ENCODE peak calls at places on chromosomes 12 and 14, in five cellular contexts. P, R, Y, G and Z are unnamed samples. For H3K4me1, the result is how much of the 10 kb centered on the place peaks cover.

GRCh38 chr12:113261847-113262470 is 40.7 kb downstream of the TPCN1 start:
- DNase-seq in P (no peak), R (peak), Y (no peak), G (no peak), Z (no peak)

GRCh38 chr14:104898870-104899510 is 25.7 kb upstream of the PLD4 start:
- DNase-seq in P (no peak), R (no peak), Y (no peak), G (no peak), Z (no peak)

GRCh38 chr14:94548999-94549985 is 11.9 kb upstream of the SERPINA4 start:
- DNase-seq in P (no peak), R (peak), Y (peak), G (peak), Z (peak)

GRCh38 chr12:31714406-31715271 is 14.2 kb downstream of the AMN1 start:
- DNase-seq in P (no peak), R (no peak), Y (no peak), G (no peak), Z (no peak)

GRCh38 chr12:108174641-108175040 is 45.6 kb downstream of the WSCD2 start:
- DNase-seq in P (no peak), R (no peak), Y (no peak), G (no peak), Z (no peak)

GRCh38 chr14:100662850-100663527 is 63.7 kb upstream of the DLK1 start:
- DNase-seq in P (no peak), R (peak), Y (peak), G (peak), Z (peak)

GRCh38 chr12:47281667-47282171 is 202.0 kb upstream of the AMIGO2 start:
- DNase-seq in P (no peak), R (no peak), Y (no peak), G (no peak), Z (no peak)

GRCh38 chr12:78674311-78675085 is 190.1 kb upstream of the SYT1 start:
- DNase-seq in P (no peak), R (no peak), Y (no peak), G (no peak), Z (no peak)

GRCh38 chr14:23727566-23728335 is 91.6 kb downstream of the DHRS2 start:
- DNase-seq in P (no peak), R (peak), Y (no peak), G (peak), Z (peak)

GRCh38 chr12:132593938-132594358 is 16.4 kb downstream of the LRCOL1 start:
- DNase-seq in P (no peak), R (peak), Y (peak), G (peak), Z (peak)

GRCh38 chr12:78406213-78406612 is 458.4 kb upstream of the SYT1 start:
- DNase-seq in P (no peak), R (no peak), Y (no peak), G (no peak), Z (no peak)

DNA sequence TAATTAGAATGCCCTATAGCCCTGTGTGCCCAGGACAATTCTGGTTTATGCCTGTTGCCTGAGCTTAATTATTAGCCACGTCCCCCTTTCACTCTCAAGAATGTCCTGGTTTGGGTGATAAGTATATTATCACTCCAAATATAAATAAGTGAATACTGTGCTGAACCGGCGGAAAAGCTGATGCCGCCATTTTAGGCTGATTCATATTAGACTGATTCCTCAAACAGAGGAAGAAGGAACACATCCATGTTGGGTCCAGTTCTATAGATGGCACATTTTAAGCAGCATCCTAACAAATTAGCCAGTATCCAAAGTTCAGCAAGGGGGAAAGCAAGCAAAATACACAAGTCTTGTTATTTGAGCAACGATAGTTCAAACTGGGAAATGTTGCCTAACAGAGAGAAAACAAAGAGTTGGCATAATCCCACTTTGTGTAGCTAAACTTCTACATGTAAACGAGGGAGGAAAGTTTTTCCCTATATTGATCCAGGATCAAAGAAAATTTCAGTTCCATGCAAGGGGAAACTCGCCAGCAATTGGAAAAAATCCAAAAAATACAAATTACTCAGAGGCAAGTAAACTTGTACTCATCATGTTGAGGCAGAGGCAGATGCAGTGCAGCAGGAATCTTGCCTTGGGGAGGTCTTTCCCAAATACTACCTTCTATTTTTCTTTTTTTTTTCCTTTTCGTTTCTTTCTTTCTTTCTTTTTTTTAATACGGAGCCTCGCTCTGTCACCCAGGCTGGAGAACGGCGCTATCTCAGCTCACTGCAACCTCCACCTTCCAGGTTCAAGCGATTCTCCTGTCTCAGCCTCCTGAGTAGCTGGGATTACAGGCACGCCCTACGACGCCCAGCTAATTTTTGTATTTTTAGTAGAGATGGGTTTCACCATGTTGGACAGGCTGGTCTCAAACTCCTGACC is 96.2 kb downstream of the ITPR2 start:
- DNase-seq in P (no peak), R (no peak), Y (no peak), G (peak), Z (no peak)
- TF ChIP-seq POLR2A in P (no peak), R (no peak), Y (no peak), G (no peak), Z (no peak)

GRCh38 chr12:20432290-20432689 is 64.0 kb downstream of the PDE3A start:
- DNase-seq in P (no peak), R (no peak), Y (no peak), G (no peak), Z (no peak)
- H3K4me1 ChIP-seq in P (under half), R (under half), Y (under half), G (under half), Z (under half)

DNA sequence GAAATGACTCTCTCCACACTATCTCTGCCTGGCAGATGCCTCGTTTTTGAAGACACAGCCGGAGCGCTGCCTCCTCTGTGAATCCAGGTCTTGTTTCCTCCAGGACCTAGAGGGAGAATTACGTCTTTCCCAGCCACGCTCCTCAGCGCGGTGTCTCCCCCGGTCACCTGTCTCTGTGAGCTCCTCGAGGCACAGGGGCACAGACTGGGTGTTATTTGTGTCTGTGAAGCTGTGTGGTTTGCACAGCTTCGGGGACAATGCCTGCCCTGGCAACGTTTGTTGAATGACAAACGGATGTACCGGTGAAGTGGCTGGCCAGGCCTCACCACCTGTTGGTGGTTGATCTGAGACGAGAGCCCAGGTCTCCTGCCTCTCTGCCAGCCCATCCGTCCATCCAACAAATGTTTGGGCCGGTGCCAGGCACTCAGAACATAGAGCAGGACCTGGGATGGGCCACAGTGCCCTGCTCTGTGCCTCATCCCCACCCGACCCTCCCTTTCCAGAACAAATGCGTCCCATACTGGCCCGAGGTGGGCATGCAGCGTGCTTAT is 6.1 kb downstream of the PTPN6 start:
- DNase-seq in P (no peak), R (no peak), Y (peak), G (no peak), Z (no peak)
- H3K4me3 ChIP-seq in P (no peak), R (no peak), Y (no peak), G (no peak), Z (no peak)

DNA sequence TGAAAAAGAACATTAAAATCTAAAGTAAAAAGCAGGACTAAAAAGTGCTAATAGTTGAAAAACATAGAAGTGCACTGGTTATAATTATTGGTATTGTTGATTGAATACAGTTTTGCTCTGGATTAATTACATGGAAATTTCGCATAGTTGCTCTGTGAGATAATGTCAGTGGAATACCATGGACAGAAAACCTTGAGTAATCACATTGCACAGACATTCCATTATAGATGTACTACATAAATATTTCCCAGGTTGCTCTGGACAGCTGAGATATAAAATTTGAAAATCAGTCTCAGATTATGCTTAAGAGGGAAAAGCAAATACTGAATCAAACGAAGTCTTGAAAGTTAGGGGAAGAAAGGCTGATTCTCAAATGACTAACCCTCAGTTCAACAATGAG is 439.3 kb upstream of the FLRT2 start:
- DNase-seq in P (no peak), R (no peak), Y (no peak), G (no peak), Z (no peak)
- TF ChIP-seq POLR2A in P (no peak), R (no peak), Y (no peak), G (no peak), Z (no peak)

DNA sequence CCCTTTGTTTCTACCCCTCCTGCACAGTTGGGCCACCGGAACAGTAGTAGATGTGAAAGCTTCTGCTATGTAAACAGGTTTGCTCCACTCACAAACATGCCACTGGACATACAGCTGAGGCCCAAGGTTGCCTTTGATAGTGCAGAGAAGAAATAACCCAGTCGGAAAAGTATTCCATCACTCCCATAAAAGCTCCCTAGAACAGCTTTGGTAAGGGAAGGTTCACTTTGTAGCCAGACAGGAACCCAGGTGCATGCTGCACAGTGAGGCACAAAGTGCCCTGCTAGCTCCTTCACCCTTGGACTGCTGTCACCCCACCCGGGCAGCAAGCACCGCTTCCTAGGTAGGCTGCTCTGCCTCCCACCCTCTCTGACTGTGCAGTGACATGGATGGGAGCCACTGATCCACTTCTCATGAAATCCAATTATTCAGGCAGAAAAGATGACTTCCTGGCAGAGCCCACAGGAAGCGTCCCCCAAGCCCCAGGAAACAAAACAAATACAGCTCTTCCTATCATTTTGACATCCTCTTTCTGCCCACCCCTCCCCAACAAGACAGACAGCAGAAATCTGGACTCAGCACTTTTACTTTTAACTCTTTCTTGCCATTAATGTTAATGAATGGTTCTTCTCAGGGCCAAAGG is 100.2 kb downstream of the SRGAP1 start:
- DNase-seq in P (no peak), R (peak), Y (no peak), G (no peak), Z (peak)
- H3K4me1 ChIP-seq in P (under half), R (under half), Y (under half), G (under half), Z (under half)

GRCh38 chr12:6460751-6461371 is 9.0 kb downstream of the TAPBPL start:
- DNase-seq in P (no peak), R (no peak), Y (no peak), G (no peak), Z (no peak)

GRCh38 chr12:6461401-6462233 is 8.9 kb downstream of the VAMP1 start:
- DNase-seq in P (peak), R (no peak), Y (peak), G (no peak), Z (peak)

GRCh38 chr12:6463211-6463610 is 7.3 kb downstream of the VAMP1 start:
- DNase-seq in P (no peak), R (no peak), Y (no peak), G (peak), Z (no peak)

GRCh38 chr12:6463858-6464257 is 6.6 kb downstream of the VAMP1 start:
- DNase-seq in P (no peak), R (no peak), Y (no peak), G (no peak), Z (no peak)

GRCh38 chr12:6462234-6462995 is 8.1 kb downstream of the VAMP1 start:
- DNase-seq in P (no peak), R (no peak), Y (no peak), G (peak), Z (no peak)
- H3K4me3 ChIP-seq in P (no peak), R (no peak), Y (no peak), G (no peak), Z (no peak)

GRCh38 chr12:15794836-15795235 is 5.6 kb upstream of the EPS8 start:
- DNase-seq in P (no peak), R (no peak), Y (no peak), G (no peak), Z (no peak)

GRCh38 chr12:15787801-15788200 is 1.4 kb downstream of the EPS8 start:
- DNase-seq in P (no peak), R (no peak), Y (no peak), G (no peak), Z (no peak)

GRCh38 chr12:15794196-15794595 is 5.0 kb upstream of the EPS8 start:
- DNase-seq in P (no peak), R (no peak), Y (no peak), G (no peak), Z (no peak)

GRCh38 chr12:15788266-15789214 is 648 bp downstream of the EPS8 start:
- DNase-seq in P (no peak), R (peak), Y (no peak), G (peak), Z (peak)

DNA sequence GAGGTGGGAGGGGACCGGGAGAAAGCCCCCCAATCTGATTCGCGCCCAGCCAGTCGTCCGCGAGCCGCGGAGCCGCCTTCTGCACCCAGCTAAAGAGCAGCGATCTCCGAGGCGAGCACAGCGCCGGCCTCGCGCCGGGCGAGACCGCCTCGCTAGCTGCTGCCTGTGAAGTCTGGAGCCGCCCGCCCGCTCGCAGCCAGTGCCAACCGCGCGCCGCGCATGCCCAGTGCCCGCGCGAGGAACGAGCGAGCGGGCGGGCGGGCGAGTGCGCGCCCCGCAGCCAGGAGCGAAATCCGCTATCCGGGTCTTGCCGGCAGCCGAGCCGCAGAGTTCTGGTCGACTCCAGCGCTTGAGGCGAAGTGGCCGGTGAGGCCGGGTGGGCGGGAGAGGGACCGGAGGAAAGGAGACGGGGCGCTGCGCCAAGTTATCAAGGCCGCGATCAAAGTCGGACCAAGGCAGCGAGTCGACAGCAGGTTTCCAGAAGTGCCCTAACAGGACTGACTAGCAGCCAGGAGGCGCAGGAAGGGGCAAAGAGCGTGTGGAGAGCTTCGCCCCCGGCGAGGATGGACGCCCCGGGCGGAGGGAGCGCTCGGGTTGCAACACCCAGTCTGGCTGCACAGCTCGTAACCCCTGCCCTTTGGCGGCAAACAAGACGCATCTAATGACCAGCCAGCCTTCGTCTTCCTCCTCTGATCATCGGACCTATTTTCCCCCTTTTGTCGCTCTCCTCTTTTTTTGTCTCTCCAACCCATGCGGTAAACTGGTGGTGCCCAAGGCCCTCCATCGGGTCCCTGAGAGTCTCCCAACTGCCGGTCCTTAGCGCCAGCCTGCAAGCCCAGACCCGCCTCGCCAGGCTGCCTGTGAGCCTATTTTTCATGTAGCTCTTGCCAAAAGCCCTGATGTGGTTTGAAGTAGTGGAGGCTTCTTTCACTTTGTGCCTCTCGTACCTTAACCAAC is at the start of gene EPS8:
- DNase-seq in P (peak), R (peak), Y (peak), G (peak), Z (peak)
- TF ChIP-seq POLR2A in P (peak), R (peak), Y (no peak), G (peak), Z (peak)

GRCh38 chr14:65070710-65071033 is 31.6 kb downstream of the MAX start:
- DNase-seq in P (no peak), R (peak), Y (no peak), G (no peak), Z (peak)
- H3K4me1 ChIP-seq in P (half or more), R (under half), Y (half or more), G (under half), Z (under half)

GRCh38 chr12:116542345-116542950 is 16.7 kb upstream of the MAP1LC3B2 start:
- DNase-seq in P (no peak), R (peak), Y (no peak), G (peak), Z (peak)
- H3K4me3 ChIP-seq in P (no peak), R (no peak), Y (no peak), G (no peak), Z (no peak)

DNA sequence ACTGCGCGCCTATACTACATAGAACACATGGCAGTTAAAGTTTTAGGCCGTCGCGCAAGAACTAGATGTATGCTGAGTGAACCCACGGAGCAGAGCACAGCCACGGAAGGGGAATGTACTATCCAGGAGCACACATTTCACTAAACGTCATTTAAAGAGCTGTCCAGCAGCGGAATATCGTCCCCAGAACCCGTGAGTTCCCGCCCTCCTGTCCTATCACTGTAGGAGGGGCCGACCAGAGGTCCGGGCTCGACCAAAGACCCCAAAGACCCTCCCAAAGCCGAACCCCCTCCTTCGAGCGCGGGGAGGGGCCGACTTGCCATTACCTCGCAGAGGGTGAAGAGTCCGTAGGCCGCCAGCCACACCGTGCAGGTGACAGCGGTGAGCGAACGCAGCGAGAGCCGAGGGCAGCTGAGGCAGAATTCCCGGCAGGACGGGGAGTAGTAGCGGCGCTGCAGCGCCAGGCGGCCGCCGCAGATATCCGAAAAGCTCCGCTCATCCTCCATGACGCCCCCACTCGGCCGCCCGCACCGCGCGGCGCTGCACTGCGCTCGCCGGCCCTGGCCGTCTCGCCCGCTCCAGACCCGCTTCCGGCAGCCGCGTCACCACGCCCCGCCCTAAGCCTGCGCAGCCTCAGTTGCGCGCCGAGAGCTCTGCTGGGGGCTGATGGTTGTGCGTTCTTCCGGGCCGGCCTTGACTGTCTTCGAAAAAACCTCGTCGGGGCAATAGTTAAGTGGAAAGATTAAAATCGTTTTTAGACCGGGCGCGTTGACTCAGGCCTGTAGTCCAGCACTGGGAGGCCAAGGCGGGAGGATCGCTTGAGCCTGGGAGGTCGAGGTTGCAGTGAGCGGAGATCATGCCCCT is at the start of gene PIGH:
- DNase-seq in P (peak), R (peak), Y (peak), G (peak), Z (peak)
- TF ChIP-seq POLR2A in P (peak), R (peak), Y (peak), G (peak), Z (peak)